ENCODE peak calls at places on chromosomes 7 and 10, in five cellular contexts. D is endothelial cell of umbilical vein; W is naive thymus-derived CD4-positive, alpha-beta T cell; I is CD4-positive, alpha-beta memory T cell; Z is endodermal cell. X is an unnamed sample. For H3K9me3, the result is how much of the 10 kb centered on the place peaks cover.

GRCh38 chr7:29091722-29092121 is 54.6 kb downstream of the CPVL start:
- DNase-seq in W (peak), D (no peak), Z (no peak), I (no peak), X (no peak)

GRCh38 chr7:139108256-139109187 is 998 bp downstream of the ZC3HAV1 start:
- DNase-seq in Z (peak), I (no peak), D (peak), W (no peak), X (no peak)

GRCh38 chr7:112254709-112255387 is 48.4 kb downstream of the ZNF277 start:
- DNase-seq in Z (no peak), W (no peak), D (no peak), I (no peak), X (no peak)

GRCh38 chr10:118625504-118625903 is 30.1 kb upstream of the PRLHR start:
- DNase-seq in D (no peak), Z (no peak), W (no peak), I (no peak), X (no peak)

GRCh38 chr10:48708144-48708543 is 23.5 kb downstream of the WDFY4 start:
- DNase-seq in D (no peak), Z (no peak), I (no peak), W (no peak), X (no peak)

GRCh38 chr7:116702046-116702445 is 30.1 kb downstream of the MET start:
- DNase-seq in D (no peak), I (no peak), Z (no peak), W (no peak), X (no peak)

GRCh38 chr7:140039071-140039470 is 23.7 kb downstream of the PARP12 start:
- DNase-seq in D (peak), I (no peak), Z (no peak), W (no peak), X (no peak)

GRCh38 chr10:80158126-80158525 is 25.6 kb downstream of the PLAC9 start:
- DNase-seq in I (no peak), D (no peak), W (no peak), Z (no peak), X (no peak)

GRCh38 chr10:28996947-28997551 is 291.8 kb upstream of the LYZL1 start:
- DNase-seq in Z (no peak), D (no peak), W (no peak), I (no peak), X (no peak)

GRCh38 chr7:120988591-120989299 is at the start of gene CPED1:
- DNase-seq in Z (peak), D (peak), I (no peak), W (no peak), X (peak)

GRCh38 chr10:91493313-91493712 is 83.2 kb downstream of the HECTD2 start:
- DNase-seq in I (no peak), W (no peak), Z (no peak), D (peak), X (no peak)

GRCh38 chr10:33008499-33009243 is 50.6 kb upstream of the ITGB1 start:
- DNase-seq in Z (peak), I (peak), D (peak), W (peak), X (peak)

GRCh38 chr7:50504646-50505546 is 54.7 kb upstream of the FIGNL1 start:
- DNase-seq in Z (no peak), W (no peak), D (no peak), I (no peak), X (no peak)

GRCh38 chr7:20030915-20031362 is 186.2 kb downstream of the MACC1 start:
- DNase-seq in I (no peak), Z (no peak), W (no peak), D (no peak), X (no peak)

GRCh38 chr7:155408657-155409586 is 49.0 kb upstream of the EN2 start:
- DNase-seq in I (no peak), Z (peak), D (no peak), W (no peak), X (no peak)

GRCh38 chr7:106811472-106811871 is 53.6 kb upstream of the PIK3CG start:
- DNase-seq in D (no peak), I (no peak), W (no peak), Z (no peak), X (no peak)

GRCh38 chr7:113610572-113610971 is 308.2 kb downstream of the PPP1R3A start:
- DNase-seq in Z (no peak), D (no peak), W (no peak), I (no peak), X (no peak)

GRCh38 chr7:6012355-6013104 is 3.5 kb downstream of the AIMP2 start:
- DNase-seq in D (no peak), W (no peak), I (no peak), Z (no peak), X (no peak)

GRCh38 chr7:28956608-28957063 is 1.5 kb downstream of the TRIL start:
- DNase-seq in W (no peak), Z (peak), I (no peak), D (peak), X (no peak)

GRCh38 chr10:113041324-113041723 is 91.3 kb downstream of the TCF7L2 start:
- DNase-seq in D (no peak), Z (no peak), I (no peak), W (no peak), X (no peak)

GRCh38 chr10:112839928-112840654 is 110.0 kb upstream of the TCF7L2 start:
- DNase-seq in I (no peak), Z (no peak), W (no peak), D (no peak), X (no peak)

GRCh38 chr10:72792288-72792687 is 100.3 kb downstream of the MCU start:
- DNase-seq in W (no peak), D (peak), Z (no peak), I (no peak), X (no peak)

GRCh38 chr7:137903382-137904169 is 56.8 kb upstream of the DGKI start:
- DNase-seq in W (peak), I (peak), D (peak), Z (peak), X (peak)

GRCh38 chr10:11146402-11147171 is 128.9 kb downstream of the CELF2 start:
- DNase-seq in W (no peak), D (peak), I (no peak), Z (no peak), X (no peak)

GRCh38 chr10:80132299-80133139 is at the start of gene PLAC9:
- DNase-seq in Z (peak), D (no peak), I (no peak), W (no peak), X (no peak)

GRCh38 chr10:85921789-85922188 is 444.8 kb downstream of the GRID1 start:
- DNase-seq in I (no peak), Z (no peak), W (no peak), D (no peak), X (no peak)

GRCh38 chr10:60025279-60025678 is 118.9 kb upstream of the CCDC6 start:
- DNase-seq in I (no peak), Z (no peak), W (no peak), D (no peak), X (no peak)

GRCh38 chr7:2970907-2971306 is 72.8 kb downstream of the CARD11 start:
- DNase-seq in Z (peak), D (no peak), I (no peak), W (no peak), X (no peak)

GRCh38 chr7:142866361-142867096 is 11.7 kb downstream of the EPHB6 start:
- DNase-seq in Z (peak), D (peak), I (no peak), W (no peak), X (no peak)

GRCh38 chr7:70340236-70340635 is 742.0 kb downstream of the AUTS2 start:
- DNase-seq in D (no peak), I (no peak), W (no peak), Z (no peak), X (no peak)

GRCh38 chr10:110356628-110357245 is 52.0 kb upstream of the SMNDC1 start:
- DNase-seq in D (no peak), Z (no peak), I (peak), W (peak), X (peak)

GRCh38 chr7:122813845-122814244 is 72.4 kb downstream of the CADPS2 start:
- DNase-seq in W (no peak), Z (no peak), I (no peak), D (no peak), X (no peak)

GRCh38 chr10:69628876-69629275 is 1.2 kb upstream of the FAM241B start:
- DNase-seq in Z (no peak), W (no peak), I (no peak), D (no peak), X (no peak)

GRCh38 chr10:93115661-93116383 is 42.1 kb downstream of the CYP26A1 start:
- DNase-seq in D (peak), W (peak), Z (peak), I (peak), X (peak)

GRCh38 chr7:64747802-64748201 is 46.4 kb upstream of the ZNF138 start:
- DNase-seq in D (peak), Z (no peak), I (no peak), W (no peak), X (no peak)
- H3K9me3 ChIP-seq in D (under half), Z (half or more), I (under half), W (under half), X (under half)

GRCh38 chr10:83605783-83606182 is 533.5 kb upstream of the GHITM start:
- DNase-seq in W (no peak), Z (no peak), I (no peak), D (no peak), X (no peak)

GRCh38 chr10:83612050-83612449 is 527.3 kb upstream of the GHITM start:
- DNase-seq in W (no peak), I (no peak), Z (no peak), D (peak), X (no peak)

GRCh38 chr10:83607959-83608745 is 531.2 kb upstream of the GHITM start:
- DNase-seq in W (no peak), D (peak), I (no peak), Z (no peak), X (no peak)

GRCh38 chr10:83603708-83604107 is 535.6 kb upstream of the GHITM start:
- DNase-seq in Z (no peak), W (no peak), I (no peak), D (peak), X (no peak)

GRCh38 chr10:83606275-83606674 is 533.0 kb upstream of the GHITM start:
- DNase-seq in Z (peak), D (no peak), I (no peak), W (no peak), X (no peak)
- H3K9me3 ChIP-seq in Z (under half), D (under half), I (under half), W (under half), X (under half)

DNA sequence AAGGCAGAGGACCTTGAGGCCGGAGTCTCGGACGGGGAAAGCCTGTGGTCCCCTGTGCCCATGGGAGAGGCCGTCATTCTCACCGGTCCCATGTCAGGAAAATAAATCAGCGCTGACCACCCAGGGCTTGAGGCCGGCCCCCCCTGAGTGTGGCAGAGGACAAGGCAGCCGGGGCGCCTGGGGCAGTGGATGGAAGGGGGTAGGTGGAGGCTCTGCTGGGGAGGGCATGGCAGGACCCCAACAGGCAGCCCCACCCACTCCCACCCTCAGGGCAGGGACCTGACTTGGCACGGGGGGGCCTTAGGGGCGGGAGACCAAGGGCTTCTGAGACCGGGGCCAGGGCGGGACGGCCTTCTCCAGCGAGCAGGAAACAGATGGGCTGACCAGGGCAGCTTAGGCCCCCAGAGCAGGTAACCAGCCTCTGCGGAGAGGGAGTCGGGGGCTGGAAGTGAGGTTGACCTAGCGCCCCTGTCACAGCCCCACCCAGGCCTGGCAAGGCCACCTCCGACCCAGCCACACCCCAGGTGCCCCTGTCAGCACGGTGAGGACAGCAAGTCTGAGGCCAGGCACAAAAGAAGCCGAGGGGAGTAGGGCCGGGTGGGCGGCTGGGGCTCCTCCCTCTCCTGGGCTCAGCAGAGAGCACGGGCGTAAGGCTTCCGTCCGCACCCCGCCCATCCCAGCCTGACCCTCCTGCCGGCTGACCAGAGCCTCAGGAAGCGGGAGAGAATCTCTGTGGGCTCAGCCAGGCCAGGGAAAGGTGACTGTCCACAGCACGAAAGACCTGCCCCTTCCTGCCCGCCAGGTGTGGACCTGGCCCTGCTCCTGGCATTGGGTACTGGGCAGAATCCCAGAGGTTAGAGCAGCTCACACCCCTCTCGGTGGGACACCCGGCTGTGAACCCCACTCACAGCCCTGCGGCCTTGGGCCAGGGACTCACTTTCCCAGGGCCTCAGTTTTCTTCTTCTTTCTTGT is 87.4 kb downstream of the FOXL3 start:
- DNase-seq in I (no peak), Z (peak), D (no peak), W (no peak), X (no peak)
- H3K9me3 ChIP-seq in I (under half), Z (under half), D (under half), W (under half), X (under half)

GRCh38 chr10:3935933-3936359 is 150.9 kb upstream of the KLF6 start:
- DNase-seq in W (no peak), Z (no peak), I (no peak), D (peak), X (no peak)
- H3K9me3 ChIP-seq in W (under half), Z (under half), I (under half), D (under half), X (under half)

DNA sequence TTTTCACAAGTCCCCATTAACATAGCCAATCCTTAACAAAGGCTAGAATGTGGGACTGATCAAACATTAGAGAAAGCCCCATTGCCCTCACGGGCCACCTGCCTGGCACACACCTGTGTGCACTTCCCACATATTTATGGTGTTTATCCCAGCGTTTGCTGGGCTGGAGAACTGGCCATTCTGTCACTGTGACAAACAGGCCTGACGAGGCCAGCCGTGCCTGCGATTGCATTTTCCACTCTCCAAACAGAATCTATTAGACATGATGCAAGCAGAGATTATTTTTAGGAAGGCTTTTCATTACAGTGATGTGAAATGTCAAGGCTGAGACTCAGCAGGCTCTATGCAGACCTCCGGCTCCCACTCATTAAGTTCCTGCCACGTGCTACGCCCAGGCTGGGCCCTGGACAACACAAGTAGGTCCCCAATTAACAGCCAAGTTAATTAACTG is 20.4 kb downstream of the PTPRN2 start:
- DNase-seq in W (no peak), I (no peak), Z (no peak), D (no peak), X (no peak)
- H3K9me3 ChIP-seq in W (under half), I (under half), Z (half or more), D (under half), X (under half)

DNA sequence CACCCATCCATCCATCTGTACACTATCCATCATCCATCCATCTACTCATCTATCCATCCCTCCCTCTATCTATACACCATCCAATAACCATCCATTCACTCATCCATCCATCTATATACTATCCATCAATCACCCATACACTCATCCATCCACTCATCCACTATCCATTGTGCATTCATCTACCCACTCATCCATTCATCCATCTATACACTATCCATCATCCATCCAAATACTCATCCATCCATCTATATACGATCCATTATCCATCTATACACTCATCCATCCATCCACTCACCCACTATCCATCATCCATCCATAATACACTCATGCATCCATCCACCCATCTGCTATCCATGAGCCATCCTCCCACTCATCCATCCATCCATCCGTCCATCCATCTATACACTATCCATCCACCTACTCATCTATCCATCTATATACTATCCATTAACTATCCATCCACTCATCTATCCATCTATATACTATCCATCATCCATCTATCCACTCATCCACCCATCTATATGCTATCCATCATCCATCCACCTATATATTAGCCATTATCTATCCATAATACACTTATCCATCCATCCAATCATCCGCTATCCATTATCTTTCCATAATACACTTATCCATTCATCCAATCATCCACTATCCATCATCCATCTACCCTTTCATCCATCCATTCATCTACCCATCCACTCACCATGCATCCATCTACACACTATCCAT is 485.3 kb downstream of the DNAJB6 start:
- DNase-seq in D (no peak), Z (no peak), I (no peak), W (no peak), X (no peak)
- H3K9me3 ChIP-seq in D (under half), Z (half or more), I (under half), W (under half), X (under half)

GRCh38 chr10:128494665-128495064 is 368.4 kb upstream of the MKI67 start:
- DNase-seq in Z (no peak), W (no peak), I (no peak), D (no peak), X (no peak)
- H3K9me3 ChIP-seq in Z (under half), W (under half), I (under half), D (under half), X (under half)

GRCh38 chr10:133474833-133475734 is 21.3 kb downstream of the SCART1 start:
- DNase-seq in I (peak), D (no peak), Z (no peak), W (no peak), X (peak)

GRCh38 chr10:133474027-133474426 is 20.3 kb downstream of the SCART1 start:
- DNase-seq in Z (no peak), W (no peak), I (no peak), D (no peak), X (no peak)

GRCh38 chr10:133467286-133467911 is 13.7 kb downstream of the SCART1 start:
- DNase-seq in D (no peak), W (no peak), I (no peak), Z (no peak), X (no peak)

GRCh38 chr10:133473270-133473669 is 19.5 kb downstream of the SCART1 start:
- DNase-seq in W (no peak), D (no peak), I (no peak), Z (no peak), X (no peak)

DNA sequence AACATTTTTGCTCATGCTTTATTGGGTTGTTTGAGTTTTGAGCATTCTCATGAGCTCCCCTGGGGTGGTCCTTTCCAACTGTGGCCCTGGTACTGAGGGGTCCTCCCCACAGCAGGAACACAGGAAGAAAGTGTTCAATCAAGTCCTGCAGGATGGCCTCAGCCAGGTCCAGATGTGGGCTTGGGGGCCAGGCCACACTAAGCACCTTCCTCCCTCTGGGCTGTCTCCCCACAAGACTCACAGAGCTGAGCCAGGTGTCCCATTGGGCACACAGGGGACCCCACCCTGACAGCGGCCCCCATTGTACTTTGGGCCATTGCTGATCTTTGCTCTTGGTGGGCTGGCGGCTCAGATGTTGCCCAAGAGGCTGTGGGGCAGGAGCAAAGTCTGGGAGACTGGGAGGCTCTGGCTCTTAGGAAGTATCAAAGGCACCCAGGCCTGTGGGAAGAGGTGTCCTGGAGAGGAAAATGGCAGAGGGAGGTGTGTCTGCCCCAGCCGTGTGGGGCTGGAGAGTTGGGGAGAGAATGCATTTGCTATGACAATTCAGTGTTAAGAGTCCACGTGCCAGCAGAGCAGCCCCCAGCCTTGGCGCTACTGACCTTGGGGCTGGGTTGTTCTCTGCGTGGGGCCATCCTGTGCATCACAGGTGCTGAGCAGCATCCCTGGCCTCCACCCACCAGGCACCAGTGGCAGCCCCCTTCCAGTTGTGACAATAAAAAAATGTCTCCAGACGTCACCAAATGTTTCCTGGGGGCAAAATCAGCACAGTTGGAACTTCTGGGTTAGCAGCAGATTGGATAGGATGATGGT is 17.8 kb downstream of the SCART1 start:
- DNase-seq in D (no peak), Z (no peak), W (no peak), I (no peak), X (no peak)
- H3K9me3 ChIP-seq in D (under half), Z (under half), W (under half), I (under half), X (under half)

X was measured in T-helper 17 cell.